ENCODE peak calls at places on chromosomes 12 and 14, in nine cellular contexts. Q, F, B, N, A, X, I, U and H are unnamed samples.

GRCh38 chr14:89848165-89848564 is 106.4 kb downstream of the EFCAB11 start:
- DNase-seq in Q (no peak), F (peak), B (no peak), N (no peak), A (no peak), X (no peak), I (no peak), U (no peak), H (no peak)

GRCh38 chr14:39890026-39890425 is 457.8 kb upstream of the FBXO33 start:
- DNase-seq in Q (no peak), F (no peak), B (no peak), N (no peak), A (no peak), X (no peak), I (no peak), U (no peak), H (no peak)

GRCh38 chr12:1635656-1636055 is 6.6 kb downstream of the WNT5B start:
- DNase-seq in Q (no peak), F (no peak), B (no peak), N (no peak), A (no peak), X (no peak), I (no peak), U (no peak), H (no peak)

GRCh38 chr12:75481013-75481705 is 604 bp downstream of the GLIPR1 start:
- DNase-seq in Q (peak), F (no peak), B (no peak), N (no peak), A (no peak), X (no peak), I (no peak), U (no peak), H (no peak)

GRCh38 chr14:42911642-42912041 is 1305.0 kb downstream of the LRFN5 start:
- DNase-seq in Q (no peak), F (no peak), B (no peak), N (no peak), A (no peak), X (no peak), I (no peak), U (no peak), H (no peak)

GRCh38 chr14:61471297-61471980 is 150.1 kb downstream of the PRKCH start:
- DNase-seq in Q (no peak), F (no peak), B (no peak), N (no peak), A (no peak), X (no peak), I (no peak), U (no peak), H (no peak)

GRCh38 chr12:46944104-46944503 is 118.3 kb upstream of the SLC38A4 start:
- DNase-seq in Q (no peak), F (peak), B (no peak), N (no peak), A (no peak), X (no peak), I (no peak), U (no peak), H (no peak)

GRCh38 chr12:111201036-111201435 is 167.9 kb downstream of the PHETA1 start:
- DNase-seq in Q (no peak), F (no peak), B (no peak), N (no peak), A (peak), X (no peak), I (no peak), U (no peak), H (no peak)

GRCh38 chr12:6742833-6743232 is 10.1 kb downstream of the MLF2 start:
- DNase-seq in Q (no peak), F (no peak), B (no peak), N (no peak), A (no peak), X (no peak), I (no peak), U (no peak), H (no peak)

GRCh38 chr12:34599530-34600513 is 577.5 kb downstream of the ALG10 start:
- DNase-seq in Q (no peak), F (no peak), B (no peak), N (no peak), A (no peak), X (no peak), I (no peak), U (no peak), H (peak)

GRCh38 chr12:52029686-52030085 is 21.6 kb upstream of the NR4A1 start:
- DNase-seq in Q (no peak), F (peak), B (no peak), N (no peak), A (no peak), X (peak), I (no peak), U (no peak), H (no peak)

GRCh38 chr12:130128764-130129735 is 33.2 kb upstream of the FZD10 start:
- DNase-seq in Q (no peak), F (no peak), B (no peak), N (no peak), A (no peak), X (no peak), I (no peak), U (no peak), H (no peak)

GRCh38 chr12:92312463-92312970 is 166.9 kb upstream of the BTG1 start:
- DNase-seq in Q (no peak), F (no peak), B (no peak), N (no peak), A (no peak), X (no peak), I (no peak), U (no peak), H (no peak)

GRCh38 chr12:121128908-121129704 is 3.6 kb upstream of the P2RX7 start:
- DNase-seq in Q (peak), F (no peak), B (peak), N (no peak), A (no peak), X (peak), I (peak), U (peak), H (peak)

GRCh38 chr14:30445394-30445793 is 113.6 kb upstream of the G2E3 start:
- DNase-seq in Q (no peak), F (no peak), B (no peak), N (no peak), A (no peak), X (no peak), I (no peak), U (no peak), H (no peak)

GRCh38 chr12:80709811-80710726 is 2.6 kb downstream of the MYF6 start:
- DNase-seq in Q (no peak), F (no peak), B (no peak), N (no peak), A (no peak), X (no peak), I (no peak), U (no peak), H (no peak)

GRCh38 chr14:34628681-34629135 is 1.2 kb downstream of the SNX6 start:
- DNase-seq in Q (no peak), F (no peak), B (no peak), N (no peak), A (no peak), X (no peak), I (no peak), U (no peak), H (no peak)

GRCh38 chr14:90576981-90577660 is 180.3 kb downstream of the CALM1 start:
- DNase-seq in Q (no peak), F (no peak), B (no peak), N (no peak), A (no peak), X (no peak), I (no peak), U (no peak), H (no peak)

GRCh38 chr14:74419086-74419485 is 6.9 kb downstream of the SYNDIG1L start:
- DNase-seq in Q (no peak), F (no peak), B (no peak), N (no peak), A (no peak), X (no peak), I (no peak), U (no peak), H (no peak)

GRCh38 chr12:64561302-64561651 is 49.0 kb upstream of the RASSF3 start:
- DNase-seq in Q (no peak), F (no peak), B (no peak), N (no peak), A (no peak), X (no peak), I (no peak), U (no peak), H (no peak)

GRCh38 chr12:39431002-39431796 is 11.7 kb downstream of the KIF21A start:
- DNase-seq in Q (no peak), F (no peak), B (no peak), N (no peak), A (no peak), X (no peak), I (no peak), U (no peak), H (no peak)

GRCh38 chr14:23601845-23602180 is 23.2 kb upstream of the JPH4 start:
- DNase-seq in Q (no peak), F (no peak), B (no peak), N (no peak), A (no peak), X (no peak), I (no peak), U (no peak), H (no peak)
- TF ChIP-seq CTCF in Q (no peak), F (no peak), B (no peak), N (no peak), A (no peak), X (no peak), I (no peak), U (no peak), H (no peak)

GRCh38 chr14:103520657-103521437 is 1.8 kb downstream of the CKB start:
- DNase-seq in Q (peak), F (no peak), B (peak), N (no peak), A (peak), X (peak), I (peak), U (no peak), H (peak)
- TF ChIP-seq CTCF in Q (peak), F (peak), B (peak), N (peak), A (peak), X (peak), I (peak), U (peak), H (peak)

GRCh38 chr12:97288526-97288925 is 174.1 kb upstream of the RMST start:
- DNase-seq in Q (no peak), F (no peak), B (no peak), N (no peak), A (no peak), X (no peak), I (no peak), U (no peak), H (no peak)

DNA sequence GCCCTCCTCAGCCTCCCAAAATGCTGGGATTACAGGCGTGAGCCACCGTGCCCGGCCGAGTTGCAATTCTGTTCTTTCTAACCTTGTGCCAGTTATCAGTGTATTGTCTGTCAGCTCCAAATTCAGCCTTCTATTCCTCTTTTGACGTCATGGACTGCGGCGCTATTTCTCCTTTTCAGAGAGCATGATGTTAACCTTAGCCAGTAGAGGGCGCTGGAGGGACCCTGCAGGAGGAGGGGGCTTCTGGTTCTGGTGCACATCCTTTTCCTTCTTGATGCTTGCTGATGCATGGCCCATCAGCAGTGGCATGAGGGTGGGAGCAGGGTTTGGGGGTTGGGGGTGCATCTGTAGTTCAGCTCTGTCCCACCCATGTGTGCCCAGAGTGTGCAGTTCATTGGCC is 179.3 kb upstream of the RMST start:
- DNase-seq in Q (no peak), F (no peak), B (no peak), N (no peak), A (no peak), X (no peak), I (no peak), U (no peak), H (no peak)
- TF ChIP-seq CTCF in Q (peak), F (no peak), B (no peak), N (no peak), A (no peak), X (no peak), I (no peak), U (peak), H (peak)

GRCh38 chr12:108190529-108190928 is 61.4 kb downstream of the WSCD2 start:
- DNase-seq in Q (no peak), F (no peak), B (no peak), N (no peak), A (no peak), X (no peak), I (no peak), U (no peak), H (no peak)
- TF ChIP-seq CTCF in Q (no peak), F (no peak), B (no peak), N (no peak), A (no peak), X (no peak), I (no peak), U (no peak), H (no peak)

GRCh38 chr14:69573205-69573840 is 1.3 kb downstream of the CCDC177 start:
- DNase-seq in Q (peak), F (no peak), B (no peak), N (no peak), A (no peak), X (no peak), I (no peak), U (no peak), H (no peak)

GRCh38 chr14:69572634-69573135 is 2.0 kb downstream of the CCDC177 start:
- DNase-seq in Q (peak), F (no peak), B (no peak), N (no peak), A (no peak), X (no peak), I (no peak), U (no peak), H (no peak)

GRCh38 chr14:69574954-69575295 is 254 bp upstream of the CCDC177 start:
- DNase-seq in Q (no peak), F (no peak), B (no peak), N (no peak), A (no peak), X (no peak), I (no peak), U (no peak), H (no peak)

GRCh38 chr14:69573841-69574265 is 818 bp downstream of the CCDC177 start:
- DNase-seq in Q (peak), F (no peak), B (no peak), N (no peak), A (peak), X (no peak), I (no peak), U (no peak), H (no peak)

DNA sequence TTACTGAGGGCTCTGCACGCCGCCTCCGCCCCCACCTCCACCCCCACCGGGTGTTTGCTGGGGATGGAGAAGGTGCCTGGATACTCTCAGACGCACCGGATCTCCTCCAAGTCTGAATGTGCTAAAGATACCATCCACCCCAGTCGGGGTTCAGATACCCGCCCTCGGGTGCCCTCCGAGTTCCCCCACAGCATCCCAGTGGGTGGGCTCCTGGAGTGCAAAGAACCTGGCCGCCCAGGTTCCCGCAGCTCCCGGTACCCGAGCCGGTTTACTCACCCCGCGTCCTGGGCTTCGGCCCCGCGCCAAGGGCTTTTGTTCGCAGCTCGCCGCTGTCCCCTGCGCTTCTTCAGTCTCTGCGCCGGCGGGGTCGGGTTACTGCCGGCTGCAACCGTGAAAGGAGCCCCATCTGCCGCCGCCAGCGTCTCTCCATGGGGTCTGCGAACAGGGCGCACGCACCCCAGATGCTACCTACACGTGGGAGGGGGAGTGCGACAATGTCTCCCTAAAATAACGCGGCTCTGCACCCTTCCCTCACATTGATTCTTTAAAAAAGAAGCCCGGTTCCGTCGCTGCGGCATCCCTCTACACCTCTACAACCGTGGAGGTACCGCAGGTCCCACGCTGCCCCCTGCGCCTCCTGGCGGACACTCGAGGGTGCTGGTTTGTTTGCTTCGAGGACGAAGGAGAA is at the start of gene CCDC177:
- DNase-seq in Q (peak), F (peak), B (peak), N (no peak), A (peak), X (no peak), I (peak), U (no peak), H (peak)
- TF ChIP-seq CTCF in Q (peak), F (peak), B (peak), N (peak), A (peak), X (peak), I (peak), U (peak), H (peak)